ENCODE peak calls at places on chromosomes 13 and 19, in four cellular contexts. Y is fibroblast of lung, K is mucosa of descending colon, C is foreskin keratinocyte. D is an unnamed sample. For H3K4me1, the result is how much of the 10 kb centered on the place peaks cover.

GRCh38 chr13:109376936-109377335 is 409.4 kb downstream of the IRS2 start:
- DNase-seq in Y (no peak), K (no peak), C (no peak), D (no peak)

GRCh38 chr19:566403-566802 is 6.0 kb upstream of the BSG start:
- DNase-seq in Y (no peak), K (no peak), C (no peak), D (no peak)

GRCh38 chr13:110097013-110097412 is 209.9 kb downstream of the COL4A1 start:
- DNase-seq in Y (no peak), K (no peak), C (peak), D (no peak)

GRCh38 chr13:109941951-109942350 is 155.6 kb upstream of the IRS2 start:
- DNase-seq in Y (peak), K (no peak), C (no peak), D (no peak)

GRCh38 chr13:25905411-25906010 is 146.3 kb downstream of the SHISA2 start:
- DNase-seq in Y (no peak), K (peak), C (no peak), D (no peak)

GRCh38 chr13:99151516-99151915 is 49.1 kb upstream of the UBAC2 start:
- DNase-seq in Y (peak), K (no peak), C (peak), D (no peak)

GRCh38 chr13:79880820-79881219 is 399.9 kb downstream of the NDFIP2 start:
- DNase-seq in Y (no peak), K (no peak), C (no peak), D (no peak)

GRCh38 chr13:36124236-36124822 is 6.9 kb downstream of the DCLK1 start:
- DNase-seq in Y (peak), K (no peak), C (no peak), D (no peak)

GRCh38 chr13:50125306-50125555 is 110.0 kb downstream of the KCNRG start:
- DNase-seq in Y (no peak), K (no peak), C (no peak), D (no peak)

GRCh38 chr13:94261163-94261562 is 218.3 kb downstream of the DCT start:
- DNase-seq in Y (no peak), K (no peak), C (no peak), D (no peak)

GRCh38 chr13:34358811-34359513 is 541.0 kb downstream of the RFC3 start:
- DNase-seq in Y (peak), K (no peak), C (peak), D (no peak)

GRCh38 chr13:24630851-24631341 is 49.3 kb upstream of the ATP12A start:
- DNase-seq in Y (peak), K (no peak), C (no peak), D (no peak)

GRCh38 chr13:62551588-62551987 is 1135.9 kb upstream of the PCDH20 start:
- DNase-seq in Y (no peak), K (no peak), C (no peak), D (no peak)

GRCh38 chr19:56086671-56087430 is 34.2 kb downstream of the ZNF787 start:
- DNase-seq in Y (no peak), K (no peak), C (no peak), D (no peak)

GRCh38 chr19:8456064-8456463 is 11.3 kb downstream of the HNRNPM start:
- DNase-seq in Y (no peak), K (no peak), C (no peak), D (no peak)

GRCh38 chr13:26227396-26227971 is 5.4 kb upstream of the RNF6 start:
- DNase-seq in Y (no peak), K (no peak), C (no peak), D (no peak)

GRCh38 chr19:47057328-47057727 is 8.9 kb upstream of the TMEM160 start:
- DNase-seq in Y (no peak), K (no peak), C (peak), D (no peak)

GRCh38 chr13:112210401-112210800 is 143.5 kb downstream of the SOX1 start:
- DNase-seq in Y (no peak), K (no peak), C (no peak), D (no peak)

GRCh38 chr13:94494021-94494420 is 14.5 kb upstream of the DCT start:
- DNase-seq in Y (no peak), K (no peak), C (no peak), D (no peak)

GRCh38 chr13:112521073-112521685 is 66.8 kb downstream of the TUBGCP3 start:
- DNase-seq in Y (peak), K (no peak), C (no peak), D (no peak)

GRCh38 chr19:36488816-36489138 is 584 bp downstream of the ZNF566 start:
- DNase-seq in Y (no peak), K (no peak), C (no peak), D (no peak)

GRCh38 chr13:101979825-101980224 is 422.0 kb downstream of the FGF14 start:
- DNase-seq in Y (no peak), K (no peak), C (no peak), D (no peak)

GRCh38 chr13:112066624-112067004 is 335 bp upstream of the SOX1 start:
- DNase-seq in Y (peak), K (peak), C (no peak), D (no peak)

GRCh38 chr13:46905249-46905648 is 8.4 kb upstream of the HTR2A start:
- DNase-seq in Y (no peak), K (no peak), C (no peak), D (no peak)

GRCh38 chr19:33201473-33201872 is 7.3 kb downstream of the LRP3 start:
- DNase-seq in Y (no peak), K (no peak), C (no peak), D (no peak)

GRCh38 chr13:105914637-105915036 is 620.8 kb downstream of the EFNB2 start:
- DNase-seq in Y (peak), K (no peak), C (peak), D (no peak)

GRCh38 chr13:52158629-52159158 is 703 bp downstream of the NEK3 start:
- DNase-seq in Y (peak), K (no peak), C (no peak), D (no peak)

GRCh38 chr19:18281082-18282020 is at the start of gene JUND:
- DNase-seq in Y (peak), K (peak), C (peak), D (peak)

GRCh38 chr19:18279266-18279515 is 2.2 kb downstream of the JUND start:
- DNase-seq in Y (peak), K (no peak), C (no peak), D (peak)

GRCh38 chr19:18282021-18282787 is 782 bp upstream of the JUND start:
- DNase-seq in Y (no peak), K (peak), C (peak), D (no peak)

GRCh38 chr19:18279516-18280246 is 1.7 kb downstream of the JUND start:
- DNase-seq in Y (peak), K (peak), C (peak), D (peak)

GRCh38 chr19:18280247-18281081 is 958 bp downstream of the JUND start:
- DNase-seq in Y (peak), K (peak), C (peak), D (no peak)
- H3K4me1 ChIP-seq in Y (under half), K (half or more), C (under half), D (under half)

GRCh38 chr13:30154531-30154930 is 152.8 kb downstream of the KATNAL1 start:
- DNase-seq in Y (no peak), K (no peak), C (no peak), D (no peak)
- H3K4me1 ChIP-seq in Y (under half), K (under half), C (under half), D (under half)

GRCh38 chr19:30062331-30063183 is 120.5 kb downstream of the URI1 start:
- DNase-seq in Y (no peak), K (no peak), C (no peak), D (peak)
- H3K4me1 ChIP-seq in Y (under half), K (under half), C (under half), D (under half)

GRCh38 chr13:39415003-39415402 is 188.0 kb downstream of the LHFPL6 start:
- DNase-seq in Y (peak), K (no peak), C (no peak), D (no peak)
- H3K4me1 ChIP-seq in Y (under half), K (under half), C (under half), D (under half)

DNA sequence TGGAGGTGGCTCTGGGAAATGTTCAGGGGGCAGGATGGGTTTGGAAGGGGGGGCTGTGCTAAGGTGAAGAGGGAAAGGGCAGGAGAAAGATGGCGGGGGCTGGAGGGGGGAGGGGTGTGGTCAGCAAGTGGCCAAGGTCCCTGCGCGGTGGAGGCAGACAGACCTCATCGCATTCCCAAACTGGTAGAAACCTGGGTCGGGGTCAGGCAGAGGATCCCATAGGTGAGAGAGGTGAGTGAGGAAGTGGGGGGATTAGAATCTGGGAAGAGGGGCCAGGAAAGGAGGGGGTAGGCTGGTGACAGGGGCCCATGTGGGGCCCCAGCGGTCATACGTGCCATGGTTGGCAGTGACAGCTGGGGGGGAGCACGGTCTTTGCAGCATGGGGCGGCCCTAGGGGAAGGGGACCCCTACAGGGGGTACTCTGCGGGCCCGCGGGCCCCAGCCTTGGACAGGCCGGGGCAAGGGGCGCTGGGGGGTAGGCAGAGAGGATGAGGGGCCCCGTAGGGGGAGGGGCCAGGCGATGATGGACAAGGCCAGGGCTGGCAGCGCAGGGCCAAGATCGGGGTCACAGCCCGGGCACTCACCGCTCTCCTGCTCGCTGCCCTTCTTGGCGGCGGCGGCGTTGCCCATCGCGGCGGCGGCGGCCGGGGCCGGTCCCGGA is 514 bp downstream of the PRKACA start:
- DNase-seq in Y (no peak), K (peak), C (no peak), D (no peak)
- H3K4me1 ChIP-seq in Y (under half), K (under half), C (under half), D (half or more)

DNA sequence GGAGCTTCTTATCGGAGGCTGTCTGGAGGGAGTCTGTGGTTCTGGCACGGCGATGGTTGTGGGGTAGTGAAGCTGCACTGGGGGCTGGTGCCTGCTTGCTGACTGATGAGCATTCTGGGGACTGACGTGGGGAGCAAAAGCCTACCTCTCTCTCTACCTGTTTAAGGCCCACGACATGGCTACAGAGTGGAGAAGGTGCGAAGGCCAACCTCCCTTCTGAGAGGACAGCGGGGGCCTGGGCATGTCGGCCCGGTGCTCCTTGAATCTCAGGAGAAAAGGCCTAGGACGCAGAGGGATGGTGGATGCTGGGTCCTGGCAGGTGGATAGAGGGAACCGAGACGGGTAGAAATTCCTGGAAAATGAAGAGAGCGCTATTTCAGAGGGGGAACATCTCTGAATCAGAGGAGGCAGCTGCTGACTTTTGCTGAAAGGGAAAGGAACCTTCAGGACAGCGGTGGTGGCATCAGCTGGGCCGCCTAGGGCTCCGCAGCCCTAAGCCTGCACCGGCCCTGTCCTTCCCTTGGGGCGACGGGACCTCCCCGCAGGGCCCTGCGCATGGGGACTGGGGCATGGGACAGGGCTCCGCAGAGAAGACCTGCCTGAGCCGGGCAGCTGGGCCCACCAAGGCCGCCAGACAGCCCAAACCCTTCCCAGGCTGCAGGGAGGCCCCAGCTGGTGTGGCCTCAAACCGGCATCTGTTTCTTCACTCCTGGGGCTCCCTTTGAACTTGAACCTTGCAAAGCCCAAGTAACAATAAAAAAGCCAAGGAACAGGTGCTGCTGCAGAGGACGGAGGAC is 35.0 kb upstream of the MEDAG start:
- DNase-seq in Y (no peak), K (no peak), C (no peak), D (peak)
- H3K4me1 ChIP-seq in Y (half or more), K (under half), C (under half), D (half or more)